ENCODE peak calls at places on chromosomes 1 and 21, in eight cellular contexts. W, Y, B, T, Z, S, O and C are unnamed samples.

GRCh38 chr21:39016740-39017315 is 166.4 kb downstream of the PSMG1 start:
- DNase-seq in W (no peak), Y (no peak), B (no peak), T (no peak), Z (no peak), S (no peak), O (no peak), C (no peak)

GRCh38 chr1:247548847-247549246 is at the start of gene GCSAML:
- DNase-seq in W (no peak), Y (no peak), B (no peak), T (no peak), Z (no peak), S (no peak), O (no peak), C (no peak)

GRCh38 chr1:2548068-2548589 is 8.0 kb upstream of the TNFRSF14 start:
- DNase-seq in W (peak; percentile 79), Y (peak; percentile 95), B (peak; percentile 73), T (peak; percentile 48), Z (peak; percentile 48), S (peak; percentile 84), O (peak; percentile 92), C (no peak)

GRCh38 chr21:27823652-27824201 is 856.8 kb upstream of the ADAMTS5 start:
- DNase-seq in W (no peak), Y (no peak), B (no peak), T (no peak), Z (no peak), S (no peak), O (no peak), C (no peak)

GRCh38 chr1:25051504-25051903 is 121.4 kb upstream of the RUNX3 start:
- DNase-seq in W (no peak), Y (no peak), B (no peak), T (no peak), Z (no peak), S (no peak), O (no peak), C (no peak)

GRCh38 chr1:195828322-195828721 is 779.9 kb downstream of the KCNT2 start:
- DNase-seq in W (no peak), Y (no peak), B (no peak), T (no peak), Z (no peak), S (no peak), O (no peak), C (no peak)

GRCh38 chr1:2583331-2583791 is 3.2 kb upstream of the PRXL2B start:
- DNase-seq in W (no peak), Y (no peak), B (no peak), T (no peak), Z (no peak), S (no peak), O (no peak), C (no peak)

GRCh38 chr1:115242543-115242942 is 95.5 kb downstream of the NGF start:
- DNase-seq in W (no peak), Y (no peak), B (no peak), T (no peak), Z (no peak), S (no peak), O (no peak), C (no peak)

GRCh38 chr1:165928075-165928731 is 100.8 kb downstream of the UCK2 start:
- DNase-seq in W (peak; percentile 18), Y (no peak), B (peak; percentile 57), T (peak; percentile 40), Z (peak; percentile 36), S (peak; percentile 67), O (peak; percentile 77), C (no peak)

GRCh38 chr1:201921952-201922558 is 24.3 kb downstream of the LMOD1 start:
- DNase-seq in W (no peak), Y (no peak), B (no peak), T (no peak), Z (no peak), S (no peak), O (no peak), C (no peak)

GRCh38 chr1:984476-984814 is 2.6 kb upstream of the PERM1 start:
- DNase-seq in W (no peak), Y (no peak), B (no peak), T (no peak), Z (no peak), S (no peak), O (no peak), C (no peak)

GRCh38 chr21:43919871-43920801 is 55.1 kb downstream of the AGPAT3 start:
- DNase-seq in W (no peak), Y (peak; percentile 10), B (no peak), T (no peak), Z (no peak), S (no peak), O (no peak), C (no peak)

GRCh38 chr1:108121361-108122143 is 78.6 kb downstream of the SLC25A24 start:
- DNase-seq in W (no peak), Y (no peak), B (peak; percentile 19), T (peak; percentile 40), Z (no peak), S (peak; percentile 31), O (no peak), C (no peak)

GRCh38 chr21:15660424-15660805 is 69.4 kb upstream of the USP25 start:
- DNase-seq in W (no peak), Y (no peak), B (no peak), T (no peak), Z (no peak), S (no peak), O (no peak), C (no peak)

GRCh38 chr1:172398193-172398592 is 22.3 kb upstream of the C1orf105 start:
- DNase-seq in W (no peak), Y (no peak), B (peak; percentile 57), T (peak; percentile 64), Z (no peak), S (no peak), O (no peak), C (no peak)

GRCh38 chr1:1259540-1259939 is 13.0 kb upstream of the C1QTNF12 start:
- DNase-seq in W (no peak), Y (no peak), B (no peak), T (no peak), Z (no peak), S (no peak), O (no peak), C (no peak)

GRCh38 chr1:9922342-9922741 is 12.3 kb upstream of the CTNNBIP1 start:
- DNase-seq in W (no peak), Y (no peak), B (no peak), T (no peak), Z (no peak), S (no peak), O (no peak), C (no peak)

GRCh38 chr1:238252033-238252802 is 361.5 kb upstream of the ZP4 start:
- DNase-seq in W (no peak), Y (peak; percentile 40), B (peak; percentile 42), T (peak; percentile 57), Z (peak; percentile 17), S (peak; percentile 62), O (peak; percentile 70), C (peak; percentile 1)

GRCh38 chr21:37369307-37369854 is 2.8 kb downstream of the DYRK1A start:
- DNase-seq in W (no peak), Y (no peak), B (no peak), T (no peak), Z (no peak), S (no peak), O (no peak), C (no peak)

GRCh38 chr1:154760469-154760933 is 109.6 kb downstream of the KCNN3 start:
- DNase-seq in W (peak; percentile 85), Y (peak; percentile 85), B (no peak), T (no peak), Z (no peak), S (peak; percentile 79), O (peak; percentile 56), C (no peak)

GRCh38 chr1:158203693-158204457 is 23.2 kb downstream of the CD1D start:
- DNase-seq in W (no peak), Y (no peak), B (peak; percentile 77), T (peak; percentile 49), Z (peak; percentile 75), S (peak; percentile 36), O (peak; percentile 80), C (peak; percentile 6)

GRCh38 chr1:167599839-167600581 is 30.0 kb upstream of the RCSD1 start:
- DNase-seq in W (no peak), Y (no peak), B (peak; percentile 78), T (peak; percentile 55), Z (no peak), S (peak; percentile 14), O (peak; percentile 58), C (no peak)

GRCh38 chr1:24362982-24363614 is 43.9 kb downstream of the GRHL3 start:
- DNase-seq in W (no peak), Y (no peak), B (peak; percentile 89), T (peak; percentile 96), Z (peak; percentile 23), S (no peak), O (peak; percentile 76), C (peak; percentile 84)